ENCODE peak calls at places on chromosomes 6 and 20, in six cellular contexts. Y is stimulated activated CD4-positive, alpha-beta T cell treated with anti-CD3 and anti-CD28 coated beads, Interleukin-4, amount 100 ng/mL, for 1 hour; I is fibroblast of mammary gland; C is neuronal stem cell; O is HepG2; W is psoas muscle. M is an unnamed sample.

GRCh38 chr6:99761701-99762100 is 155.1 kb downstream of the PRDM13 start:
- DNase-seq in Y (no peak), I (no peak), C (no peak), O (no peak), W (no peak), M (no peak)

GRCh38 chr20:36260316-36260715 is 24.0 kb downstream of the AAR2 start:
- DNase-seq in Y (no peak), I (no peak), C (no peak), O (no peak), W (no peak), M (no peak)

GRCh38 chr20:13671500-13672288 is 33.0 kb upstream of the TASP1 start:
- DNase-seq in Y (no peak), I (peak), C (no peak), O (no peak), W (no peak), M (peak)

GRCh38 chr20:14997791-14998190 is 660.4 kb upstream of the FLRT3 start:
- DNase-seq in Y (no peak), I (peak), C (no peak), O (no peak), W (no peak), M (no peak)

GRCh38 chr20:60589624-60590023 is 631.4 kb downstream of the CDH26 start:
- DNase-seq in Y (no peak), I (peak), C (peak), O (no peak), W (no peak), M (no peak)

GRCh38 chr6:7243188-7243942 is 69.6 kb downstream of the SSR1 start:
- DNase-seq in Y (no peak), I (peak), C (peak), O (peak), W (no peak), M (peak)

GRCh38 chr20:33732166-33732970 is 572 bp downstream of the ZNF341 start:
- DNase-seq in Y (peak), I (peak), C (no peak), O (peak), W (peak), M (no peak)

GRCh38 chr6:45366534-45366933 is 11.2 kb downstream of the SUPT3H start:
- DNase-seq in Y (no peak), I (no peak), C (no peak), O (no peak), W (no peak), M (no peak)

GRCh38 chr6:135535989-135536414 is 38.5 kb upstream of the AHI1 start:
- DNase-seq in Y (no peak), I (peak), C (peak), O (peak), W (no peak), M (no peak)

GRCh38 chr6:156109713-156110112 is 654.1 kb upstream of the NOX3 start:
- DNase-seq in Y (no peak), I (no peak), C (no peak), O (no peak), W (no peak), M (no peak)

GRCh38 chr6:131451330-131452195 is 121.5 kb upstream of the ARG1 start:
- DNase-seq in Y (no peak), I (no peak), C (no peak), O (no peak), W (no peak), M (no peak)

GRCh38 chr6:71621918-71622519 is 264.3 kb upstream of the RIMS1 start:
- DNase-seq in Y (no peak), I (peak), C (no peak), O (peak), W (no peak), M (no peak)

GRCh38 chr6:166527849-166528248 is 58.6 kb downstream of the RAMACL start:
- DNase-seq in Y (no peak), I (no peak), C (no peak), O (no peak), W (no peak), M (no peak)

GRCh38 chr6:12941422-12941821 is 224.9 kb downstream of the PHACTR1 start:
- DNase-seq in Y (no peak), I (peak), C (no peak), O (no peak), W (no peak), M (no peak)

GRCh38 chr6:39752835-39753744 is 27.9 kb upstream of the KIF6 start:
- DNase-seq in Y (no peak), I (no peak), C (no peak), O (no peak), W (no peak), M (peak)

GRCh38 chr20:61407561-61407960 is 155.5 kb downstream of the CDH4 start:
- DNase-seq in Y (no peak), I (no peak), C (no peak), O (no peak), W (no peak), M (no peak)

GRCh38 chr20:45993197-45993951 is 15.3 kb upstream of the MMP9 start:
- DNase-seq in Y (no peak), I (peak), C (no peak), O (peak), W (no peak), M (no peak)